ENCODE peak calls at places on chromosome 16, in nine cellular contexts. X is coronary artery; H is Kasumi-1; S is omental fat pad; E is activated T-cell treated with anti-CD3 and anti-CD28 coated beads for 1 hour; L is mesenchymal stem cell; F is activated naive CD8-positive, alpha-beta T cell treated with anti-CD3 and anti-CD28 coated beads for 36 hours; I is RWPE1; A is left cardiac atrium. G is an unnamed sample.

GRCh38 chr16:67672306-67672705 is 5.7 kb downstream of the C16orf86 start:
- DNase-seq in L (no peak), X (no peak), H (no peak), E (no peak), S (no peak), F (no peak), I (no peak), A (no peak), G (no peak)

GRCh38 chr16:73890524-73891500 is 405.8 kb upstream of the PSMD7 start:
- DNase-seq in S (no peak), H (no peak), A (no peak), I (no peak), X (no peak), L (no peak), F (no peak), E (no peak), G (no peak)

GRCh38 chr16:77060614-77061013 is 130.4 kb upstream of the MON1B start:
- DNase-seq in H (no peak), L (no peak), S (no peak), E (no peak), X (no peak), F (no peak), A (no peak), I (no peak), G (no peak)

GRCh38 chr16:57834936-57835335 is 32.6 kb upstream of the KIFC3 start:
- DNase-seq in H (no peak), F (no peak), S (no peak), E (no peak), L (no peak), I (peak), X (no peak), A (no peak), G (no peak)

GRCh38 chr16:87838643-87839541 is 30.4 kb downstream of the SLC7A5 start:
- DNase-seq in I (no peak), A (no peak), H (no peak), E (no peak), X (no peak), F (no peak), S (no peak), L (no peak), G (no peak)

GRCh38 chr16:79928142-79928735 is 327.7 kb upstream of the MAF start:
- DNase-seq in E (no peak), I (no peak), A (no peak), S (no peak), L (no peak), X (no peak), H (no peak), F (no peak), G (no peak)

GRCh38 chr16:28308794-28309535 is 16.6 kb downstream of the SBK1 start:
- DNase-seq in X (no peak), E (no peak), S (no peak), A (no peak), F (no peak), H (no peak), I (no peak), L (no peak), G (no peak)

GRCh38 chr16:51119576-51120288 is 31.3 kb downstream of the SALL1 start:
- DNase-seq in X (no peak), F (no peak), A (no peak), E (no peak), I (no peak), H (no peak), S (no peak), L (no peak), G (no peak)

GRCh38 chr16:6335072-6335471 is 997.6 kb upstream of the RBFOX1 start:
- DNase-seq in F (no peak), I (no peak), X (no peak), L (no peak), A (no peak), S (no peak), H (peak), E (no peak), G (no peak)

GRCh38 chr16:23478566-23478965 is 25.6 kb upstream of the COG7 start:
- DNase-seq in L (no peak), I (no peak), F (no peak), H (no peak), E (no peak), S (no peak), X (no peak), A (no peak), G (no peak)

GRCh38 chr16:81405702-81406113 is 38.9 kb upstream of the CMIP start:
- DNase-seq in L (peak), E (no peak), S (no peak), F (no peak), I (peak), H (no peak), X (no peak), A (no peak), G (no peak)

GRCh38 chr16:15671530-15672117 is 21.6 kb downstream of the NDE1 start:
- DNase-seq in H (no peak), I (no peak), S (no peak), F (no peak), E (no peak), A (no peak), L (no peak), X (no peak), G (no peak)

GRCh38 chr16:81923296-81923695 is 88.0 kb downstream of the SDR42E1 start:
- DNase-seq in E (no peak), S (no peak), F (no peak), A (no peak), L (no peak), X (no peak), H (no peak), I (no peak), G (no peak)